ENCODE peak calls at places on chromosomes 7 and 10, in five cellular contexts. Q is mesendoderm, Y is IMR-90, E is neuronal stem cell, V is trophoblast cell. R is an unnamed sample.

GRCh38 chr7:150788474-150789269 is 11.5 kb downstream of the TMEM176B start:
- DNase-seq in E (no peak), V (no peak), Q (no peak), Y (peak; percentile 44), R (no peak)

GRCh38 chr10:42637142-42637541 is 1.2 kb downstream of the ZNF33B start:
- DNase-seq in E (no peak), Q (peak; percentile 1), V (no peak), Y (no peak), R (peak; percentile 1)

GRCh38 chr7:25068814-25069213 is 56.2 kb downstream of the CYCS start:
- DNase-seq in Q (no peak), Y (no peak), E (no peak), V (peak; percentile 15), R (no peak)

GRCh38 chr10:122495406-122496340 is 34.3 kb downstream of the HTRA1 start:
- DNase-seq in Y (no peak), Q (peak; percentile 94), V (no peak), E (no peak), R (peak; percentile 23)

GRCh38 chr7:55247466-55247865 is 117.7 kb upstream of the LANCL2 start:
- DNase-seq in Q (no peak), Y (peak; percentile 65), E (no peak), V (no peak), R (no peak)

GRCh38 chr10:35890970-35891330 is 248.9 kb upstream of the FZD8 start:
- DNase-seq in Y (no peak), E (no peak), Q (no peak), V (no peak), R (peak; percentile 55)

GRCh38 chr7:77907281-77907680 is 108.7 kb downstream of the PHTF2 start:
- DNase-seq in V (no peak), E (no peak), Q (no peak), Y (no peak), R (no peak)

GRCh38 chr7:66865290-66865864 is 55.6 kb upstream of the TMEM248 start:
- DNase-seq in Y (no peak), Q (no peak), E (no peak), V (no peak), R (no peak)

GRCh38 chr10:11642558-11642957 is 31.1 kb upstream of the USP6NL start:
- DNase-seq in V (no peak), E (no peak), Y (no peak), Q (no peak), R (no peak)

GRCh38 chr7:106216517-106217088 is 68.2 kb downstream of the NAMPT start:
- DNase-seq in V (no peak), Q (peak; percentile 62), E (no peak), Y (peak; percentile 97), R (peak; percentile 93)

GRCh38 chr7:133512560-133512959 is 259.7 kb downstream of the EXOC4 start:
- DNase-seq in Q (no peak), E (no peak), V (no peak), Y (peak; percentile 94), R (peak; percentile 78)

GRCh38 chr10:21526184-21526951 is 886 bp upstream of the SKIDA1 start:
- DNase-seq in Q (peak; percentile 93), E (no peak), Y (peak; percentile 64), V (peak; percentile 29), R (peak; percentile 86)

GRCh38 chr7:114784756-114785155 is 137.1 kb upstream of the MDFIC start:
- DNase-seq in V (no peak), E (no peak), Y (no peak), Q (no peak), R (no peak)

GRCh38 chr7:148702876-148703670 is 4.4 kb downstream of the CUL1 start:
- DNase-seq in E (no peak), Y (no peak), V (no peak), Q (no peak), R (no peak)

GRCh38 chr10:88730864-88731263 is 24.8 kb downstream of the LIPK start:
- DNase-seq in V (no peak), Q (no peak), E (no peak), Y (no peak), R (no peak)

GRCh38 chr7:45662540-45663166 is 88.5 kb downstream of the ADCY1 start:
- DNase-seq in Q (no peak), V (no peak), E (no peak), Y (no peak), R (no peak)

GRCh38 chr10:5971315-5971832 is 6.0 kb downstream of the IL15RA start:
- DNase-seq in Y (no peak), Q (no peak), E (no peak), V (no peak), R (peak; percentile 29)

GRCh38 chr10:87500646-87501048 is 4.0 kb upstream of the MINPP1 start:
- DNase-seq in Q (no peak), E (no peak), V (no peak), Y (no peak), R (no peak)

GRCh38 chr7:23474098-23474828 is 4.0 kb upstream of the IGF2BP3 start:
- DNase-seq in V (peak; percentile 98), E (peak; percentile 98), Y (peak; percentile 95), Q (peak; percentile 100), R (peak; percentile 98)
- H3K23ac ChIP-seq in V (peak overlapping the region; percentile 54), E (peak overlapping the region; percentile 100), Y (peak overlapping the region; percentile 96), Q (peak overlapping the region; percentile 31), R (peak overlapping the region; percentile 95)

GRCh38 chr7:108000875-108001758 is 1.8 kb downstream of the LAMB1 start:
- DNase-seq in Q (peak; percentile 91), E (peak; percentile 41), V (peak; percentile 9), Y (peak; percentile 30), R (peak; percentile 58)
- H3K4me3 ChIP-seq in Q (peak overlapping the region; percentile 74), E (peak overlapping the region; percentile 95), V (peak overlapping the region; percentile 99), Y (peak overlapping the region; percentile 88), R (peak overlapping the region; percentile 94)

GRCh38 chr7:93219877-93220276 is 6.4 kb downstream of the HEPACAM2 start:
- DNase-seq in E (no peak), V (no peak), Y (no peak), Q (no peak), R (no peak)

DNA sequence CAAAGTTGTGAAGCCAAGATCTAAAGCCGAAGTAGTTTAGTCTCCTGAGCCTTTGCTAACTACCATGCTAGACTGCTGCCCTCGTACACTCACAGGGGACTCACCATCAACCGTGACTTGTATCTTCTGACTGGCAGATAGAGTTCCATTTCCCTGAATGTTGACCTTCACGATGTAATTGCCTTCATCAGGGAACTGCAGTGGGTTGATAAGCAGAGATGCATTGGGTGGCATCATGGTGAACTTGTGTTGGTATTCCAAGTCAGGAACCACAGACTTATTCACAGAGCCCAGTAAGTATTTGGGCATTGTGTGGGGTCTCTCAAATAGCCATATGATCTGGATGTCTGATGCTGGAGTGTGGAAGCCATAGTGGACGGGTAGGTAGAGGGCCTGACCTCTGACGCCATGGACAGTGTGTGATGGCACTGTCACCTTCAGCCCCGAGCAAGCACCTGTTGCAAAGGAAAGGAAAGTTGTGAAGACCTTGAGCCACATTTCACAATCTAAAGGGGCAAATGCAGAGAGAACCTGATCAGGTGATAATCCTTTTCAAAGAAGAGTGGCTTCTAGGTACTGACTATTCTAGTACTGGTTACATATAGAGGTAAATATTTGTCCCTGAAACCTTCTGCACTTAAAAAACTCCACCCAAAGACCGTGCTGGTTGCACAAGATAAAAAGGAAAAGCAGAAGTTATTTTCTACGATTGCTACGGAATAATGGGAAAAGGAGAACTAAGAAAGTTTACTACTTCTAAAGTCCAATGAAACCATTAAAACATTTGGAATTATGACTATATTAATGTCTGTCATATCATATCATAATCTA is 7.1 kb downstream of the HEPACAM2 start:
- DNase-seq in Q (no peak), V (no peak), E (no peak), Y (no peak), R (no peak)
- H3K23ac ChIP-seq in Q (no peak overlapping the region), V (no peak overlapping the region), E (no peak overlapping the region), Y (no peak overlapping the region), R (no peak overlapping the region)

GRCh38 chr7:128891110-128891941 is 19.2 kb downstream of the KCP start:
- DNase-seq in V (peak; percentile 77), E (no peak), Y (no peak), Q (peak; percentile 77), R (no peak)
- H3K4me3 ChIP-seq in V (peak overlapping the region; percentile 66), E (peak overlapping the region; percentile 74), Y (no peak overlapping the region), Q (peak overlapping the region; percentile 16), R (no peak overlapping the region)

GRCh38 chr7:129373651-129374428 is 60.4 kb upstream of the STRIP2 start:
- DNase-seq in Y (no peak), V (no peak), E (no peak), Q (no peak), R (no peak)
- H3K23ac ChIP-seq in Y (no peak overlapping the region), V (no peak overlapping the region), E (no peak overlapping the region), Q (no peak overlapping the region), R (no peak overlapping the region)

GRCh38 chr10:92851003-92851402 is 2.7 kb downstream of the EXOC6 start:
- DNase-seq in Y (no peak), V (no peak), Q (no peak), E (no peak), R (no peak)

GRCh38 chr10:92849576-92850090 is 1.3 kb downstream of the EXOC6 start:
- DNase-seq in V (no peak), Y (no peak), Q (no peak), E (no peak), R (no peak)

GRCh38 chr10:92849234-92849525 is 860 bp downstream of the EXOC6 start:
- DNase-seq in V (no peak), Y (peak; percentile 30), Q (no peak), E (no peak), R (peak; percentile 37)

GRCh38 chr10:92848441-92849233 is at the start of gene EXOC6:
- DNase-seq in Q (peak; percentile 82), Y (peak; percentile 74), V (peak; percentile 7), E (peak; percentile 82), R (peak; percentile 78)

GRCh38 chr10:92850186-92850585 is 1.9 kb downstream of the EXOC6 start:
- DNase-seq in Y (peak; percentile 65), E (no peak), V (no peak), Q (no peak), R (no peak)
- H3K4me3 ChIP-seq in Y (no peak overlapping the region), E (no peak overlapping the region), V (no peak overlapping the region), Q (no peak overlapping the region), R (no peak overlapping the region)

GRCh38 chr7:815284-816216 is 16.7 kb upstream of the SUN1 start:
- DNase-seq in E (peak; percentile 80), Y (no peak), V (peak; percentile 59), Q (peak; percentile 91), R (peak; percentile 68)

GRCh38 chr7:816300-816750 is 16.0 kb upstream of the SUN1 start:
- DNase-seq in E (peak; percentile 98), Q (peak; percentile 99), Y (peak; percentile 97), V (peak; percentile 99), R (peak; percentile 97)

GRCh38 chr7:820341-820740 is 11.9 kb upstream of the SUN1 start:
- DNase-seq in E (no peak), Q (no peak), Y (no peak), V (no peak), R (no peak)

GRCh38 chr7:818031-818699 is 14.1 kb upstream of the SUN1 start:
- DNase-seq in Q (no peak), E (no peak), V (peak; percentile 50), Y (peak; percentile 85), R (peak; percentile 58)

GRCh38 chr7:816751-817671 is 15.3 kb upstream of the SUN1 start:
- DNase-seq in Y (no peak), V (no peak), Q (peak; percentile 55), E (peak; percentile 32), R (peak; percentile 54)
- H3K23ac ChIP-seq in Y (peak overlapping the region; percentile 86), V (no peak overlapping the region), Q (peak overlapping the region; percentile 100), E (peak overlapping the region; percentile 80), R (no peak overlapping the region)

GRCh38 chr10:128898133-128898915 is 568.7 kb upstream of the MGMT start:
- DNase-seq in Q (peak; percentile 58), E (no peak), Y (no peak), V (no peak), R (no peak)
- H3K4me3 ChIP-seq in Q (no peak overlapping the region), E (no peak overlapping the region), Y (no peak overlapping the region), V (no peak overlapping the region), R (no peak overlapping the region)

R was measured in mesenchymal stem cell.